ENCODE peak calls at places on chromosome 13, in nine cellular contexts. One of them, this sample, is unnamed.

GRCh38 chr13:26460652-26461051 is 96.8 kb upstream of the WASF3 start:
- DNase-seq in NB4: no peak
- DNase-seq in foreskin keratinocyte: no peak
- DNase-seq in astrocyte of the spinal cord: peak; percentile 22
- DNase-seq in activated naive CD4-positive, alpha-beta T cell: no peak
- DNase-seq in H7: no peak
- DNase-seq in hepatic stellate cell: peak; percentile 27
- DNase-seq in GM12891: no peak
- DNase-seq in EL: peak; percentile 20
- DNase-seq in this sample: no peak

GRCh38 chr13:33287142-33287882 is 1.8 kb upstream of the STARD13 start:
- DNase-seq in GM12891: no peak
- DNase-seq in astrocyte of the spinal cord: no peak
- DNase-seq in H7: no peak
- DNase-seq in NB4: no peak
- DNase-seq in EL: no peak
- DNase-seq in hepatic stellate cell: no peak
- DNase-seq in foreskin keratinocyte: no peak
- DNase-seq in activated naive CD4-positive, alpha-beta T cell: no peak
- DNase-seq in this sample: no peak

GRCh38 chr13:108962652-108963051 is 333.2 kb downstream of the MYO16 start:
- DNase-seq in activated naive CD4-positive, alpha-beta T cell: no peak
- DNase-seq in astrocyte of the spinal cord: no peak
- DNase-seq in EL: no peak
- DNase-seq in H7: no peak
- DNase-seq in hepatic stellate cell: no peak
- DNase-seq in foreskin keratinocyte: no peak
- DNase-seq in NB4: no peak
- DNase-seq in GM12891: no peak
- DNase-seq in this sample: no peak

GRCh38 chr13:64186503-64186902 is 2770.9 kb upstream of the PCDH20 start:
- DNase-seq in foreskin keratinocyte: no peak
- DNase-seq in H7: no peak
- DNase-seq in activated naive CD4-positive, alpha-beta T cell: no peak
- DNase-seq in NB4: no peak
- DNase-seq in hepatic stellate cell: no peak
- DNase-seq in GM12891: no peak
- DNase-seq in EL: no peak
- DNase-seq in astrocyte of the spinal cord: no peak
- DNase-seq in this sample: no peak

GRCh38 chr13:31209172-31209818 is 9.5 kb downstream of the B3GLCT start:
- DNase-seq in astrocyte of the spinal cord: peak; percentile 63
- DNase-seq in NB4: no peak
- DNase-seq in activated naive CD4-positive, alpha-beta T cell: no peak
- DNase-seq in GM12891: no peak
- DNase-seq in foreskin keratinocyte: peak; percentile 35
- DNase-seq in H7: peak; percentile 66
- DNase-seq in hepatic stellate cell: peak; percentile 45
- DNase-seq in EL: peak; percentile 13
- DNase-seq in this sample: no peak

GRCh38 chr13:44904982-44905381 is 84.3 kb downstream of the NUFIP1 start:
- DNase-seq in NB4: no peak
- DNase-seq in astrocyte of the spinal cord: peak; percentile 98
- DNase-seq in H7: no peak
- DNase-seq in hepatic stellate cell: peak; percentile 68
- DNase-seq in GM12891: no peak
- DNase-seq in EL: peak; percentile 82
- DNase-seq in activated naive CD4-positive, alpha-beta T cell: no peak
- DNase-seq in foreskin keratinocyte: peak; percentile 49
- DNase-seq in this sample: no peak

GRCh38 chr13:25732146-25732865 is 319.5 kb downstream of the SHISA2 start:
- DNase-seq in astrocyte of the spinal cord: peak; percentile 69
- DNase-seq in hepatic stellate cell: no peak
- DNase-seq in NB4: no peak
- DNase-seq in EL: peak; percentile 78
- DNase-seq in activated naive CD4-positive, alpha-beta T cell: no peak
- DNase-seq in H7: no peak
- DNase-seq in GM12891: no peak
- DNase-seq in foreskin keratinocyte: peak; percentile 56
- DNase-seq in this sample: no peak

GRCh38 chr13:44470623-44471562 is 97.3 kb downstream of the SERP2 start:
- DNase-seq in GM12891: no peak
- DNase-seq in hepatic stellate cell: no peak
- DNase-seq in NB4: peak; percentile 48
- DNase-seq in EL: peak; percentile 34
- DNase-seq in foreskin keratinocyte: peak; percentile 13
- DNase-seq in H7: no peak
- DNase-seq in astrocyte of the spinal cord: peak; percentile 51
- DNase-seq in activated naive CD4-positive, alpha-beta T cell: no peak
- DNase-seq in this sample: no peak

GRCh38 chr13:82878536-82878935 is 1003.7 kb downstream of the SLITRK1 start:
- DNase-seq in astrocyte of the spinal cord: peak; percentile 24
- DNase-seq in foreskin keratinocyte: peak; percentile 49
- DNase-seq in NB4: no peak
- DNase-seq in activated naive CD4-positive, alpha-beta T cell: no peak
- DNase-seq in EL: peak; percentile 68
- DNase-seq in hepatic stellate cell: no peak
- DNase-seq in GM12891: no peak
- DNase-seq in H7: no peak
- DNase-seq in this sample: no peak

This sample was measured in GM06990.